ENCODE peak calls at places on chromosomes 2 and 18, in nine cellular contexts. K is tibial artery; I is aorta; P is CD8-positive, alpha-beta T cell; G is neuronal stem cell; T is endothelial cell of umbilical vein; J is Panc1; E is tibial nerve; N is heart right ventricle. R is an unnamed sample.

GRCh38 chr2:237154894-237155851 is 69.5 kb downstream of the COPS8 start:
- DNase-seq in E (no peak), K (no peak), G (no peak), I (no peak), T (no peak), J (no peak), P (no peak), N (no peak), R (no peak)

GRCh38 chr2:187964742-187965141 is 326.9 kb upstream of the GULP1 start:
- DNase-seq in G (no peak), I (no peak), E (no peak), P (no peak), N (no peak), K (no peak), T (no peak), J (no peak), R (no peak)

GRCh38 chr2:168640039-168640438 is 162.4 kb upstream of the NOSTRIN start:
- DNase-seq in N (no peak), I (no peak), P (no peak), K (no peak), E (no peak), J (no peak), G (no peak), T (no peak), R (no peak)

GRCh38 chr2:207330912-207331311 is 165.2 kb upstream of the KLF7 start:
- DNase-seq in E (peak; percentile 29), P (no peak), K (peak; percentile 42), N (no peak), I (no peak), J (peak; percentile 65), G (no peak), T (peak; percentile 93), R (no peak)

GRCh38 chr2:207097278-207097677 is 68.5 kb downstream of the KLF7 start:
- DNase-seq in P (no peak), E (no peak), J (no peak), T (no peak), K (no peak), N (no peak), I (no peak), G (no peak), R (no peak)

GRCh38 chr2:113124181-113124961 is 3.0 kb upstream of the IL1RN start:
- DNase-seq in I (no peak), E (no peak), G (no peak), T (no peak), J (no peak), P (no peak), K (no peak), N (no peak), R (no peak)

GRCh38 chr2:28101892-28102291 is 211.4 kb downstream of the BABAM2 start:
- DNase-seq in E (no peak), I (no peak), T (no peak), G (no peak), P (no peak), K (no peak), N (no peak), J (no peak), R (no peak)

GRCh38 chr18:8416212-8417019 is 192.8 kb upstream of the RAB12 start:
- DNase-seq in I (no peak), G (no peak), J (no peak), K (no peak), P (no peak), T (no peak), N (no peak), E (no peak), R (no peak)

GRCh38 chr2:2127474-2127873 is 203.6 kb downstream of the MYT1L start:
- DNase-seq in G (no peak), K (no peak), T (no peak), N (no peak), P (no peak), J (no peak), I (no peak), E (no peak), R (no peak)

GRCh38 chr18:36308711-36309435 is 11.4 kb downstream of the FHOD3 start:
- DNase-seq in K (no peak), G (no peak), J (no peak), T (no peak), N (no peak), I (no peak), E (no peak), P (no peak), R (no peak)

GRCh38 chr18:69838620-69839411 is 108.9 kb downstream of the CD226 start:
- DNase-seq in I (no peak), T (no peak), N (no peak), G (no peak), P (no peak), K (no peak), E (no peak), J (no peak), R (no peak)

GRCh38 chr18:12606592-12607315 is 51.2 kb downstream of the SPIRE1 start:
- DNase-seq in G (no peak), P (no peak), J (peak; percentile 75), N (no peak), I (no peak), E (no peak), T (peak; percentile 90), K (no peak), R (no peak)

GRCh38 chr2:1741851-1742250 is 2.5 kb downstream of the PXDN start:
- DNase-seq in J (no peak), G (no peak), I (peak; percentile 67), T (no peak), P (no peak), E (no peak), K (no peak), N (peak; percentile 3), R (no peak)

GRCh38 chr2:159064446-159065301 is 96.2 kb downstream of the TANC1 start:
- DNase-seq in N (no peak), T (peak; percentile 94), P (no peak), J (no peak), K (no peak), E (no peak), I (no peak), G (peak; percentile 49), R (no peak)

GRCh38 chr2:78465707-78466106 is 559.8 kb upstream of the REG3G start:
- DNase-seq in G (no peak), E (no peak), J (no peak), T (no peak), I (no peak), K (no peak), P (no peak), N (no peak), R (no peak)

GRCh38 chr2:161166538-161167409 is 6.5 kb downstream of the TANK start:
- DNase-seq in G (no peak), N (no peak), J (no peak), P (peak; percentile 30), T (no peak), K (no peak), I (no peak), E (no peak), R (no peak)

GRCh38 chr2:68709421-68709911 is 25.1 kb upstream of the ARHGAP25 start:
- DNase-seq in K (no peak), P (no peak), N (no peak), I (no peak), E (no peak), T (peak; percentile 52), G (peak; percentile 38), J (peak; percentile 48), R (no peak)

GRCh38 chr2:44233450-44234128 is 41.7 kb upstream of the SLC3A1 start:
- DNase-seq in T (peak; percentile 82), P (no peak), G (peak; percentile 18), E (no peak), N (no peak), I (no peak), J (peak; percentile 75), K (no peak), R (no peak)

GRCh38 chr2:60354713-60355112 is 198.7 kb downstream of the BCL11A start:
- DNase-seq in G (no peak), K (no peak), J (no peak), P (no peak), N (no peak), T (no peak), E (no peak), I (no peak), R (no peak)

GRCh38 chr2:47063159-47063930 is 91.8 kb downstream of the STPG4 start:
- DNase-seq in P (no peak), G (no peak), K (no peak), N (no peak), T (no peak), I (peak; percentile 74), J (no peak), E (no peak), R (no peak)
- H3K27ac ChIP-seq in P (no peak overlapping the region), G (no peak overlapping the region), K (peak overlapping the region; percentile 66), N (peak overlapping the region; percentile 38), T (no peak overlapping the region), I (no peak overlapping the region), J (peak overlapping the region; percentile 52), E (no peak overlapping the region), R (peak overlapping the region; percentile 58)

DNA sequence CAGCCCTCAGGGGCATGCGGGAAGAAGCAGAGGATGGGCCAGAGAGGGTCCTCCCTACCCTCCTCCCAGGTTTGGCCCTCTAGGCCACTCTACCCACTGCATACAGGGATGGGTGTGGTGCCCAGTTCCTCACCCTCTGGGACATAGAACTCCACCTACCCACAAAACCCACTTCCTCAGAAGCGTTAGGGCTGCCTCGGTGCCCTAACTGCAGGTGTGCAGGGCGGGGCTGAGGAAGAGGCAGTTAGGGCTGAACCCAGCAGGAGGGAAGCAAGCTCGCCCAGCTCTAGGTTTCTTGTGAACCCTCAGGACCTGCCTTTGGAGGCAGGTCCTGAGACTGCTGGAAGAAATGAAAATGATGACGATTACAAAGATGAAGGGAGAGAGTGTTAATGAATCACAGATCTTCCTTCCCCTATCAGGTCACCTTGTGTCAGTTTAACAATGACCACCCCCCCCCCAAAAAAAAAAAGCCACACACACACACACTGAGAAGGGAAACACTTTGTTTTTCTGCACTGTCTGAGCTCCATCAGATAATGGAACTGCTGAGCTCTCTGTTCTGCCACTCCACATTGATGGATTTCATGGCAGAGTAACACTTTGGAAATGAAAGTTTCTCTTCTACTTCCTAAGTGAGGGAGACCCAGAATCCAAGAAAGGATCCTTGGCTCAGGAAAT is 70.8 kb downstream of the ARL4C start:
- DNase-seq in T (no peak), N (no peak), P (peak; percentile 77), G (no peak), I (no peak), K (no peak), J (no peak), E (no peak), R (no peak)
- H3K27ac ChIP-seq in T (no peak overlapping the region), N (peak overlapping the region; percentile 88), P (peak overlapping the region; percentile 83), G (no peak overlapping the region), I (no peak overlapping the region), K (no peak overlapping the region), J (peak overlapping the region; percentile 69), E (no peak overlapping the region), R (no peak overlapping the region)

GRCh38 chr18:74508821-74509225 is 12.7 kb downstream of the CNDP2 start:
- DNase-seq in N (no peak), K (no peak), T (no peak), I (no peak), E (no peak), P (no peak), J (no peak), G (no peak), R (no peak)
- H3K27ac ChIP-seq in N (no peak overlapping the region), K (no peak overlapping the region), T (no peak overlapping the region), I (no peak overlapping the region), E (no peak overlapping the region), P (no peak overlapping the region), J (no peak overlapping the region), G (no peak overlapping the region), R (peak overlapping the region; percentile 93)

DNA sequence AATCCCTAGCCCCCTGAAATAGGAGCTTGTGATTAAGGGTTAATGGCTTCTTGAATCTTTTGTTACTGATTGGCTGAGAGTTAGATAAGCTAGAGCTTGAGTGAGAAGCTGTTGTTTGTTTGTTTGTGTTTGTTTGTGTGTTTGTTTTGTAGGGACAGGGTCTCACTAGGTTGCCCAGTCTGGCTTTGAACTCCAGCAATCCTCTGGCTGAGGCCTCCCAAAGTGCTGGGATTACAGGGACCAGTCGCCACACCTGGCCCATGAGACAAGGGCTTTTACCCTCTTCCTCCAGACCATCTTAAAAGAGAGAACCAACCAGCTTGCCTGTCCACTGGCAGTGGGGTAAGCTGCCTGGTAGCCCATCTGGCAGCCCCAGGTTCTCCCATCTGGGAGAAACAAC is 58.1 kb downstream of the SH2D6 start:
- DNase-seq in E (no peak), T (no peak), N (no peak), G (no peak), P (no peak), I (no peak), K (no peak), J (no peak), R (no peak)
- H3K27ac ChIP-seq in E (no peak overlapping the region), T (no peak overlapping the region), N (no peak overlapping the region), G (no peak overlapping the region), P (no peak overlapping the region), I (no peak overlapping the region), K (no peak overlapping the region), J (peak overlapping the region; percentile 55), R (no peak overlapping the region)

R was measured in substantia nigra.